ENCODE peak calls at places on chromosomes 4 and X, in six cellular contexts. One of them, this sample, is unnamed.

GRCh38 chr4:102616661-102617060 is 115.5 kb downstream of the NFKB1 start:
- DNase-seq in GM12878: no peak
- DNase-seq in A549: no peak
- DNase-seq in endothelial cell of umbilical vein: peak
- DNase-seq in K562: no peak
- DNase-seq in HepG2: no peak
- DNase-seq in this sample: no peak

GRCh38 chr4:78885598-78885997 is 53.6 kb downstream of the PAQR3 start:
- DNase-seq in GM12878: no peak
- DNase-seq in A549: no peak
- DNase-seq in endothelial cell of umbilical vein: no peak
- DNase-seq in K562: no peak
- DNase-seq in HepG2: no peak
- DNase-seq in this sample: no peak

GRCh38 chr4:6316461-6317003 is 46.9 kb downstream of the WFS1 start:
- DNase-seq in GM12878: no peak
- DNase-seq in A549: no peak
- DNase-seq in endothelial cell of umbilical vein: peak
- DNase-seq in K562: no peak
- DNase-seq in HepG2: no peak
- DNase-seq in this sample: no peak

GRCh38 chr4:72893354-72894066 is 176.0 kb downstream of the COX18 start:
- DNase-seq in GM12878: no peak
- DNase-seq in A549: no peak
- DNase-seq in endothelial cell of umbilical vein: no peak
- DNase-seq in K562: no peak
- DNase-seq in HepG2: no peak
- DNase-seq in this sample: no peak

GRCh38 chr4:142404191-142404611 is 441.9 kb downstream of the INPP4B start:
- DNase-seq in GM12878: no peak
- DNase-seq in A549: peak
- DNase-seq in endothelial cell of umbilical vein: peak
- DNase-seq in K562: no peak
- DNase-seq in HepG2: no peak
- DNase-seq in this sample: no peak

GRCh38 chrX:154056739-154057367 is 37.2 kb upstream of the IRAK1 start:
- DNase-seq in GM12878: no peak
- DNase-seq in A549: peak
- DNase-seq in endothelial cell of umbilical vein: peak
- DNase-seq in K562: no peak
- DNase-seq in HepG2: peak
- DNase-seq in this sample: peak

GRCh38 chr4:110970642-110971041 is 347.8 kb upstream of the PITX2 start:
- DNase-seq in GM12878: no peak
- DNase-seq in A549: peak
- DNase-seq in endothelial cell of umbilical vein: peak
- DNase-seq in K562: no peak
- DNase-seq in HepG2: peak
- DNase-seq in this sample: peak

GRCh38 chr4:40731792-40732245 is 17.9 kb upstream of the NSUN7 start:
- DNase-seq in GM12878: no peak
- DNase-seq in A549: no peak
- DNase-seq in endothelial cell of umbilical vein: peak
- DNase-seq in K562: no peak
- DNase-seq in HepG2: peak
- DNase-seq in this sample: peak

GRCh38 chr4:182645511-182645910 is 271.7 kb downstream of the DCTD start:
- DNase-seq in GM12878: no peak
- DNase-seq in A549: no peak
- DNase-seq in endothelial cell of umbilical vein: no peak
- DNase-seq in K562: no peak
- DNase-seq in HepG2: no peak
- DNase-seq in this sample: no peak

GRCh38 chr4:141389649-141390048 is 169.0 kb downstream of the ZNF330 start:
- DNase-seq in GM12878: no peak
- DNase-seq in A549: no peak
- DNase-seq in endothelial cell of umbilical vein: peak
- DNase-seq in K562: no peak
- DNase-seq in HepG2: no peak
- DNase-seq in this sample: no peak

GRCh38 chrX:1536712-1537030 is 314 bp downstream of the P2RY8 start:
- DNase-seq in GM12878: no peak
- DNase-seq in A549: no peak
- DNase-seq in endothelial cell of umbilical vein: no peak
- DNase-seq in K562: no peak
- DNase-seq in HepG2: no peak
- DNase-seq in this sample: no peak

GRCh38 chr4:91243132-91243531 is 1060.6 kb upstream of the GRID2 start:
- DNase-seq in GM12878: no peak
- DNase-seq in A549: peak
- DNase-seq in endothelial cell of umbilical vein: no peak
- DNase-seq in K562: no peak
- DNase-seq in HepG2: no peak
- DNase-seq in this sample: no peak

GRCh38 chrX:23864719-23865349 is 42.9 kb downstream of the APOO start:
- DNase-seq in GM12878: no peak
- DNase-seq in A549: no peak
- DNase-seq in endothelial cell of umbilical vein: no peak
- DNase-seq in K562: no peak
- DNase-seq in HepG2: no peak
- DNase-seq in this sample: no peak

GRCh38 chrX:131792789-131793462 is 230.2 kb upstream of the STK26 start:
- DNase-seq in GM12878: peak
- DNase-seq in A549: peak
- DNase-seq in endothelial cell of umbilical vein: no peak
- DNase-seq in K562: no peak
- DNase-seq in HepG2: no peak
- DNase-seq in this sample: no peak

GRCh38 chr4:3276961-3277360 is 15.9 kb upstream of the RGS12 start:
- DNase-seq in GM12878: no peak
- DNase-seq in A549: no peak
- DNase-seq in endothelial cell of umbilical vein: no peak
- DNase-seq in K562: no peak
- DNase-seq in HepG2: no peak
- DNase-seq in this sample: no peak

GRCh38 chr4:145511913-145512522 is 30.4 kb downstream of the SMAD1 start:
- DNase-seq in GM12878: no peak
- DNase-seq in A549: peak
- DNase-seq in endothelial cell of umbilical vein: peak
- DNase-seq in K562: no peak
- DNase-seq in HepG2: no peak
- DNase-seq in this sample: peak

GRCh38 chr4:8775751-8776355 is 95.8 kb downstream of the HMX1 start:
- DNase-seq in GM12878: no peak
- DNase-seq in A549: no peak
- DNase-seq in endothelial cell of umbilical vein: no peak
- DNase-seq in K562: no peak
- DNase-seq in HepG2: no peak
- DNase-seq in this sample: no peak

GRCh38 chrX:139025822-139026221 is 314.3 kb upstream of the FGF13 start:
- DNase-seq in GM12878: no peak
- DNase-seq in A549: no peak
- DNase-seq in endothelial cell of umbilical vein: no peak
- DNase-seq in K562: no peak
- DNase-seq in HepG2: no peak
- DNase-seq in this sample: no peak

GRCh38 chrX:23118890-23119527 is 119.2 kb downstream of the DDX53 start:
- DNase-seq in GM12878: no peak
- DNase-seq in A549: no peak
- DNase-seq in endothelial cell of umbilical vein: no peak
- DNase-seq in K562: no peak
- DNase-seq in HepG2: no peak
- DNase-seq in this sample: no peak

GRCh38 chrX:44935172-44935571 is 62.2 kb downstream of the KDM6A start:
- DNase-seq in GM12878: no peak
- DNase-seq in A549: no peak
- DNase-seq in endothelial cell of umbilical vein: no peak
- DNase-seq in K562: no peak
- DNase-seq in HepG2: no peak
- DNase-seq in this sample: no peak

GRCh38 chr4:57187241-57187640 is 77.1 kb upstream of the IGFBP7 start:
- DNase-seq in GM12878: no peak
- DNase-seq in A549: no peak
- DNase-seq in endothelial cell of umbilical vein: no peak
- DNase-seq in K562: no peak
- DNase-seq in HepG2: no peak
- DNase-seq in this sample: no peak

GRCh38 chr4:74203467-74203866 is 45.5 kb downstream of the MTHFD2L start:
- DNase-seq in GM12878: no peak
- DNase-seq in A549: no peak
- DNase-seq in endothelial cell of umbilical vein: no peak
- DNase-seq in K562: no peak
- DNase-seq in HepG2: no peak
- DNase-seq in this sample: no peak

GRCh38 chr4:74205046-74205445 is 47.1 kb downstream of the MTHFD2L start:
- DNase-seq in GM12878: no peak
- DNase-seq in A549: no peak
- DNase-seq in endothelial cell of umbilical vein: no peak
- DNase-seq in K562: no peak
- DNase-seq in HepG2: no peak
- DNase-seq in this sample: no peak

GRCh38 chr4:74206088-74206826 is 48.3 kb downstream of the MTHFD2L start:
- DNase-seq in GM12878: peak
- DNase-seq in A549: no peak
- DNase-seq in endothelial cell of umbilical vein: no peak
- DNase-seq in K562: peak
- DNase-seq in HepG2: no peak
- DNase-seq in this sample: no peak

GRCh38 chr4:74205559-74205958 is 47.6 kb downstream of the MTHFD2L start:
- DNase-seq in GM12878: no peak
- DNase-seq in A549: no peak
- DNase-seq in endothelial cell of umbilical vein: no peak
- DNase-seq in K562: no peak
- DNase-seq in HepG2: no peak
- DNase-seq in this sample: no peak

GRCh38 chr4:74202062-74202586 is 44.2 kb downstream of the MTHFD2L start:
- DNase-seq in GM12878: no peak
- DNase-seq in A549: peak
- DNase-seq in endothelial cell of umbilical vein: no peak
- DNase-seq in K562: no peak
- DNase-seq in HepG2: peak
- DNase-seq in this sample: no peak
- TF ChIP-seq MAX in GM12878: no peak
- TF ChIP-seq MAX in A549: no peak
- TF ChIP-seq MAX in endothelial cell of umbilical vein: no peak
- TF ChIP-seq MAX in K562: no peak
- TF ChIP-seq MAX in HepG2: peak
- TF ChIP-seq MAX in this sample: no peak

GRCh38 chr4:115279300-115279699 is 165.9 kb upstream of the NDST4 start:
- DNase-seq in GM12878: no peak
- DNase-seq in A549: no peak
- DNase-seq in endothelial cell of umbilical vein: no peak
- DNase-seq in K562: no peak
- DNase-seq in HepG2: no peak
- DNase-seq in this sample: peak
- TF ChIP-seq MYC in GM12878: no peak
- TF ChIP-seq MYC in A549: no peak
- TF ChIP-seq MYC in endothelial cell of umbilical vein: no peak
- TF ChIP-seq MYC in K562: no peak
- TF ChIP-seq MYC in HepG2: no peak
- TF ChIP-seq MYC in this sample: no peak

GRCh38 chrX:9591496-9591895 is 126.6 kb downstream of the TBL1X start:
- DNase-seq in GM12878: no peak
- DNase-seq in A549: no peak
- DNase-seq in endothelial cell of umbilical vein: no peak
- DNase-seq in K562: no peak
- DNase-seq in HepG2: no peak
- DNase-seq in this sample: no peak

GRCh38 chrX:9581771-9582396 is 117.0 kb downstream of the TBL1X start:
- DNase-seq in GM12878: no peak
- DNase-seq in A549: no peak
- DNase-seq in endothelial cell of umbilical vein: no peak
- DNase-seq in K562: no peak
- DNase-seq in HepG2: no peak
- DNase-seq in this sample: no peak

GRCh38 chrX:9586992-9587392 is 122.1 kb downstream of the TBL1X start:
- DNase-seq in GM12878: no peak
- DNase-seq in A549: no peak
- DNase-seq in endothelial cell of umbilical vein: no peak
- DNase-seq in K562: no peak
- DNase-seq in HepG2: no peak
- DNase-seq in this sample: no peak

DNA sequence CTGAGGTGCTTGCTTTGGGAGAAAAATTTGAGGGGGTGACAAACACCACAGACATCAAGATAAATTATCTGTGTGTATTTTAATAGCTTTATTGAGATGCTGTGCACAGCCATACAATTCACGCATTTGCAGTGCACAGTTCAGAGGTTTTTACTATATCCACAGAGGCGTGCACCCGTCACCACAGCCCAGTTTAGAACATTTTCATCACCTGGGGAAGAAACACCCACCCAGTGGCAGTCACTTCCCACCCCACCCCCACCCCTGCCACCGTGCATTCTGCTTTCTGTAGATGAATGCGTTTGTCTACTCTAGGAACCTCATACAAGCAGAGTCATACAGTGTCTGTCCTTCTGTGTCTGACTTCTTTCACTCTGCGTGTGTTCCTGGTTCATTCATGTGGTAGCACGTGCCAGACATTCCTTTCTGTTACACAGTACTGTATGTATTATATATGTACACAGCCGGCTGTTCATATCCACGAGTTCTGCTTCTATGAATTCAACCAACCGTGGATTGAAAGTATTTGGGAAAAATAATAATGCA is 122.8 kb downstream of the TBL1X start:
- DNase-seq in GM12878: no peak
- DNase-seq in A549: no peak
- DNase-seq in endothelial cell of umbilical vein: no peak
- DNase-seq in K562: no peak
- DNase-seq in HepG2: no peak
- DNase-seq in this sample: no peak
- H3K4me3 ChIP-seq in GM12878: no peak
- H3K4me3 ChIP-seq in A549: no peak
- H3K4me3 ChIP-seq in endothelial cell of umbilical vein: no peak
- H3K4me3 ChIP-seq in K562: no peak
- H3K4me3 ChIP-seq in HepG2: no peak
- H3K4me3 ChIP-seq in this sample: no peak

GRCh38 chr4:174398728-174399127 is 115.0 kb downstream of the CEP44 start:
- DNase-seq in GM12878: no peak
- DNase-seq in A549: peak
- DNase-seq in endothelial cell of umbilical vein: peak
- DNase-seq in K562: peak
- DNase-seq in HepG2: no peak
- DNase-seq in this sample: no peak
- TF ChIP-seq MAX in GM12878: no peak
- TF ChIP-seq MAX in A549: no peak
- TF ChIP-seq MAX in endothelial cell of umbilical vein: no peak
- TF ChIP-seq MAX in K562: no peak
- TF ChIP-seq MAX in HepG2: no peak
- TF ChIP-seq MAX in this sample: no peak